ENCODE peak calls at places on chromosome 11, in seven cellular contexts. V, B, S, U, T, I and Y are unnamed samples.

GRCh38 chr11:107859459-107860239 is 1.1 kb upstream of the SLC35F2 start:
- DNase-seq in V (peak; percentile 8), B (no peak), S (peak; percentile 35), U (peak; percentile 41), T (peak; percentile 58), I (peak; percentile 71), Y (peak; percentile 4)

GRCh38 chr11:12009617-12010321 is 1.3 kb upstream of the DKK3 start:
- DNase-seq in V (no peak), B (no peak), S (no peak), U (no peak), T (no peak), I (no peak), Y (no peak)

GRCh38 chr11:62705401-62705800 is 1.8 kb downstream of the BSCL2 start:
- DNase-seq in V (peak; percentile 5), B (no peak), S (no peak), U (peak; percentile 49), T (peak; percentile 58), I (peak; percentile 64), Y (no peak)

GRCh38 chr11:126930100-126930841 is 70.3 kb downstream of the KIRREL3 start:
- DNase-seq in V (no peak), B (no peak), S (no peak), U (no peak), T (no peak), I (no peak), Y (no peak)

GRCh38 chr11:46286789-46287188 is 9.3 kb downstream of the CREB3L1 start:
- DNase-seq in V (no peak), B (no peak), S (no peak), U (no peak), T (no peak), I (no peak), Y (no peak)

GRCh38 chr11:77473801-77474508 is at the start of gene PAK1:
- DNase-seq in V (peak; percentile 91), B (peak; percentile 88), S (peak; percentile 86), U (peak; percentile 81), T (peak; percentile 86), I (peak; percentile 88), Y (peak; percentile 62)

GRCh38 chr11:127491589-127491988 is 491.0 kb upstream of the KIRREL3 start:
- DNase-seq in V (no peak), B (no peak), S (no peak), U (no peak), T (no peak), I (no peak), Y (no peak)

GRCh38 chr11:17479284-17480214 is 2.9 kb upstream of the ABCC8 start:
- DNase-seq in V (peak; percentile 16), B (peak; percentile 19), S (peak; percentile 31), U (peak; percentile 58), T (peak; percentile 71), I (peak; percentile 79), Y (no peak)

GRCh38 chr11:115984228-115984627 is 480.0 kb upstream of the CADM1 start:
- DNase-seq in V (no peak), B (no peak), S (no peak), U (no peak), T (no peak), I (no peak), Y (no peak)

GRCh38 chr11:75996523-75997272 is 181.7 kb downstream of the UVRAG start:
- DNase-seq in V (no peak), B (no peak), S (peak; percentile 24), U (no peak), T (no peak), I (no peak), Y (no peak)

GRCh38 chr11:18012314-18012905 is 437 bp downstream of the SERGEF start:
- DNase-seq in V (peak; percentile 6), B (peak; percentile 14), S (peak; percentile 25), U (peak; percentile 18), T (peak; percentile 52), I (no peak), Y (no peak)

GRCh38 chr11:66842501-66842895 is 743 bp upstream of the RCE1 start:
- DNase-seq in V (no peak), B (no peak), S (no peak), U (no peak), T (peak; percentile 26), I (no peak), Y (no peak)

GRCh38 chr11:124556828-124557227 is 13.0 kb upstream of the OR8A1 start:
- DNase-seq in V (no peak), B (no peak), S (no peak), U (no peak), T (no peak), I (no peak), Y (no peak)

GRCh38 chr11:67535577-67535976 is 12.3 kb upstream of the CABP2 start:
- DNase-seq in V (no peak), B (no peak), S (no peak), U (no peak), T (no peak), I (no peak), Y (no peak)

GRCh38 chr11:115222218-115222862 is 281.9 kb downstream of the CADM1 start:
- DNase-seq in V (peak; percentile 92), B (peak; percentile 23), S (peak; percentile 64), U (peak; percentile 54), T (peak; percentile 26), I (no peak), Y (no peak)

GRCh38 chr11:2248242-2248641 is 22.1 kb downstream of the ASCL2 start:
- DNase-seq in V (no peak), B (no peak), S (no peak), U (no peak), T (no peak), I (no peak), Y (no peak)

GRCh38 chr11:19689281-19689975 is 23.2 kb upstream of the NAV2 start:
- DNase-seq in V (no peak), B (no peak), S (no peak), U (no peak), T (no peak), I (no peak), Y (no peak)

GRCh38 chr11:77165066-77165465 is 37.0 kb downstream of the MYO7A start:
- DNase-seq in V (no peak), B (no peak), S (no peak), U (no peak), T (no peak), I (no peak), Y (no peak)

GRCh38 chr11:4713241-4713640 is 8.7 kb downstream of the MMP26 start:
- DNase-seq in V (peak; percentile 38), B (no peak), S (no peak), U (no peak), T (no peak), I (no peak), Y (no peak)

GRCh38 chr11:83801799-83802198 is 515.6 kb upstream of the CCDC90B start:
- DNase-seq in V (no peak), B (no peak), S (no peak), U (no peak), T (no peak), I (no peak), Y (no peak)

GRCh38 chr11:43574949-43575915 is 105.3 kb upstream of the HSD17B12 start:
- DNase-seq in V (no peak), B (peak; percentile 68), S (peak; percentile 54), U (no peak), T (peak; percentile 16), I (peak; percentile 63), Y (no peak)

GRCh38 chr11:45022294-45023064 is 71.8 kb upstream of the TP53I11 start:
- DNase-seq in V (no peak), B (no peak), S (peak; percentile 21), U (no peak), T (no peak), I (no peak), Y (no peak)

GRCh38 chr11:126824035-126824607 is 176.4 kb downstream of the KIRREL3 start:
- DNase-seq in V (peak; percentile 90), B (no peak), S (no peak), U (no peak), T (peak; percentile 97), I (no peak), Y (no peak)

GRCh38 chr11:36672815-36673450 is 74.9 kb upstream of the RAG2 start:
- DNase-seq in V (peak; percentile 8), B (peak; percentile 67), S (peak; percentile 49), U (no peak), T (peak; percentile 15), I (peak; percentile 24), Y (peak; percentile 5)

GRCh38 chr11:7514099-7514725 is 413 bp downstream of the PPFIBP2 start:
- DNase-seq in V (no peak), B (no peak), S (no peak), U (peak; percentile 22), T (no peak), I (peak; percentile 52), Y (no peak)

GRCh38 chr11:723120-723883 is 17.3 kb downstream of the EPS8L2 start:
- DNase-seq in V (no peak), B (peak; percentile 73), S (peak; percentile 53), U (no peak), T (peak; percentile 0), I (peak; percentile 48), Y (peak; percentile 35)

GRCh38 chr11:104476454-104476853 is 312.5 kb upstream of the PDGFD start:
- DNase-seq in V (no peak), B (peak; percentile 38), S (no peak), U (no peak), T (no peak), I (no peak), Y (no peak)

GRCh38 chr11:69879734-69880005 is 60.5 kb upstream of the FGF3 start:
- DNase-seq in V (no peak), B (no peak), S (no peak), U (no peak), T (no peak), I (no peak), Y (no peak)